ENCODE peak calls at places on chromosomes 6 and 20, in five cellular contexts. H, F, E, A and S are unnamed samples. For H3K36me3, the result is how much of the 10 kb centered on the place peaks cover.

GRCh38 chr6:33317418-33317667 is 201 bp downstream of the ZBTB22 start:
- DNase-seq in H (no peak), F (no peak), E (no peak), A (no peak), S (no peak)

GRCh38 chr6:119210596-119210995 is 132.1 kb upstream of the FAM184A start:
- DNase-seq in H (no peak), F (no peak), E (no peak), A (no peak), S (no peak)

GRCh38 chr6:106804238-106805016 is 170.1 kb downstream of the CD24 start:
- DNase-seq in H (peak), F (no peak), E (no peak), A (no peak), S (no peak)

GRCh38 chr6:169933251-169933821 is 181.9 kb downstream of the ERMARD start:
- DNase-seq in H (no peak), F (no peak), E (no peak), A (no peak), S (no peak)

GRCh38 chr20:21235713-21236445 is 67.3 kb upstream of the XRN2 start:
- DNase-seq in H (no peak), F (peak), E (peak), A (peak), S (peak)

GRCh38 chr20:41734506-41734945 is 116.3 kb upstream of the CHD6 start:
- DNase-seq in H (peak), F (peak), E (peak), A (peak), S (no peak)

GRCh38 chr6:141562181-141562800 is 570.4 kb upstream of the GJE1 start:
- DNase-seq in H (no peak), F (no peak), E (no peak), A (peak), S (no peak)

GRCh38 chr6:44005507-44005903 is 121.7 kb downstream of the MRPL14 start:
- DNase-seq in H (no peak), F (no peak), E (no peak), A (peak), S (no peak)

GRCh38 chr20:31630187-31630790 is 7.4 kb upstream of the COX4I2 start:
- DNase-seq in H (no peak), F (no peak), E (no peak), A (no peak), S (no peak)

GRCh38 chr6:57822896-57823358 is 505.5 kb downstream of the PRIM2 start:
- DNase-seq in H (peak), F (no peak), E (no peak), A (no peak), S (no peak)

GRCh38 chr20:16081421-16081820 is 491.8 kb downstream of the KIF16B start:
- DNase-seq in H (no peak), F (no peak), E (no peak), A (no peak), S (no peak)

GRCh38 chr6:28474441-28475219 is 31.3 kb upstream of the ZSCAN23 start:
- DNase-seq in H (peak), F (peak), E (peak), A (no peak), S (peak)

GRCh38 chr6:133724726-133725125 is 164.2 kb upstream of the TCF21 start:
- DNase-seq in H (no peak), F (no peak), E (no peak), A (no peak), S (no peak)

GRCh38 chr6:133730881-133731280 is 158.0 kb upstream of the TCF21 start:
- DNase-seq in H (no peak), F (no peak), E (no peak), A (no peak), S (peak)

DNA sequence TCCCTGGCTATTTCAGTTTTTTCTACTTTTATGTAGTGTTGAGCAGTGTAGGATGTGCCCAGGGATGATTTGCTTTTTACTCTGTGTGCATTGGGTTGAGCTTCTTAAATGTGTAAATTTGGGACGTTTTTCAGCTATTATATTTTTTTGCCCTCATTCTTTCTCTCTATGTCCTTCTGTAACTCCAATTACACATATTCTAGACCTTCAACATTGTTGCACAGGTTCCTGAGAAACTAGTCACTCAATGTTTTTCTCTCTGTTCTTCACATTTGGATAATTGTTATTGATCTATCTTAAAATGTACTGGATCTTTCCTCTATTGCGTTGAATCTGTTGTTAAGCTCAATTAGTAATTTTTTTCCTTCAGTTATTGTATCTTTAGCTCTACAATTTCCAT is 162.7 kb upstream of the TCF21 start:
- DNase-seq in H (no peak), F (no peak), E (no peak), A (no peak), S (no peak)
- H3K36me3 ChIP-seq in H (under half), F (under half), E (under half), A (under half), S (under half)

GRCh38 chr20:9884061-9884460 is 45.2 kb upstream of the PAK5 start:
- DNase-seq in H (no peak), F (no peak), E (no peak), A (no peak), S (no peak)
- TF ChIP-seq CTCF in H (no peak), F (no peak), E (peak), A (no peak), S (no peak)

DNA sequence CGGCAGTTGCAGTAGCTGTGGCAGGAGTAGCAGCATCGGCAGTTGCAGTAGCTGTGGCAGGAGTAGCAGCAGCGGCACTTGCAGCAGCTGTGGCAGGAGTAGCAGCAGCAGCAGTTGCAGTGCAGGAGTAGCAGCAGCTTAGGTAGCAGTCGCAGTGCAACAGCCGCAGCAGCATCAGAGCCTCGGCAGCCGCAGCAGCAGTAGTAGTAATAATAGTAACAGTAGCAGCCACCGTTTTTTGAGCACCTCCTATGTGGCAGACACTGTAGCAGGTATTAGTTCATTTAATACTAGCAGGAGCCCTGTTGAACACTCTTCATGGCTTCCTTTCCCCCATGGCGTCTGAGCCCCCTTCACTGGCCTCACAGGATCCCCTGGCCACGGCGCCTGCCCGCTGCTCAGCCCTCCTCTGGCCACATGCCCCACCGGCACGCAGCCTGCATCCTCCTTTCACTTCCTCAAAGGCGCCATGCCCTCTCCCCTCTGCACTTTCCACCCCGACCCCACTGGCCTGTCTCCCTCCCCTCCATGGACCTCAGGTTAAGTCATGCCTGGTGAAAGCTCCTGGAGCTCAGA is 19.1 kb upstream of the IRF4 start:
- DNase-seq in H (no peak), F (no peak), E (no peak), A (no peak), S (no peak)
- H3K36me3 ChIP-seq in H (under half), F (under half), E (under half), A (under half), S (under half)

GRCh38 chr20:62412194-62413024 is 5.3 kb upstream of the CABLES2 start:
- DNase-seq in H (no peak), F (peak), E (no peak), A (no peak), S (no peak)

GRCh38 chr20:62411479-62412193 is 4.6 kb upstream of the CABLES2 start:
- DNase-seq in H (no peak), F (peak), E (no peak), A (no peak), S (no peak)

GRCh38 chr20:62415354-62416111 is 8.4 kb upstream of the CABLES2 start:
- DNase-seq in H (no peak), F (no peak), E (no peak), A (no peak), S (no peak)

GRCh38 chr20:62413025-62413580 is 6.0 kb upstream of the CABLES2 start:
- DNase-seq in H (no peak), F (no peak), E (no peak), A (no peak), S (no peak)

DNA sequence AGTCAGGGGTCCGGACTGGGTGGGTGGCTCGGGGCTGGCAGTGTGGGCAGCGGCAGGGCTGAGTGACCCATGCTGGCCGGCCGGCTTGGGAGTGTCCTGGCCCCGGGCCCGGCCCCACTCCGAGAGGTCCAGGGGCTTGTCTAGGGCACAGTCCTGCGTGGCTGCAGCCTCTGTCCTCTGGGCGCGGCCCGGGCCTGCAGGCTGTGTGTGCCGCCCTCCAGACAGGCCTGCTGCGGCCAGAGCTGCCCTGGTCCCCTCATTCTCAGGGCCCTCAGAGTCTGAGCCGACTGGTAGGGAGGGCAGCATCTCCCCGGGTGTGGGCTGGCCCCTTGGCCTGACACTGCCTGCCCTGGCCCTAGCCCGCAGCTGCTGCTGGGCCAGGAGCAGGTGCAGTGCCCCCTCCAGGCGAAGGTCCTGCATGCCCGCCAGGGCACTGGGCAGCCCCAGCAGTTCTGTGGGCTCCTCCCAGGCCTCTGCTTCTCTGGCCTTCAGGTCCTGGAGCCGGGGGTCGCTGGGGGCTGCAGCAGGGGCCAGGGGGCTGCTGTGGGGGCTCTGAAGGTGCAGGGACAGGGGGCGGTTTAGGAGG is 6.9 kb upstream of the CABLES2 start:
- DNase-seq in H (no peak), F (no peak), E (no peak), A (no peak), S (no peak)
- TF ChIP-seq CTCF in H (no peak), F (peak), E (peak), A (no peak), S (no peak)

GRCh38 chr6:158076548-158076947 is 91.5 kb downstream of the SERAC1 start:
- DNase-seq in H (no peak), F (no peak), E (no peak), A (no peak), S (no peak)
- H3K36me3 ChIP-seq in H (under half), F (half or more), E (under half), A (under half), S (under half)